ENCODE peak calls at places on chromosomes 5 and 9, in four cellular contexts. A, P, Z and Q are unnamed samples.

GRCh38 chr9:3434594-3434993 is 91.2 kb downstream of the RFX3 start:
- DNase-seq in A (no peak), P (no peak), Z (no peak), Q (no peak)

GRCh38 chr9:133327834-133328484 is 8.0 kb downstream of the SURF6 start:
- DNase-seq in A (no peak), P (no peak), Z (no peak), Q (peak; percentile 42)

GRCh38 chr9:134887686-134888602 is 7.3 kb downstream of the FCN2 start:
- DNase-seq in A (no peak), P (no peak), Z (no peak), Q (no peak)

GRCh38 chr5:148374693-148375360 is 8.9 kb upstream of the FBXO38 start:
- DNase-seq in A (peak; percentile 56), P (peak; percentile 36), Z (no peak), Q (peak; percentile 77)

GRCh38 chr9:9912459-9912858 is 700.3 kb downstream of the PTPRD start:
- DNase-seq in A (peak; percentile 28), P (no peak), Z (peak; percentile 52), Q (peak; percentile 46)

GRCh38 chr5:1814183-1815020 is 13.2 kb downstream of the NDUFS6 start:
- DNase-seq in A (no peak), P (no peak), Z (no peak), Q (no peak)

GRCh38 chr9:95935861-95936578 is 60.5 kb downstream of the ERCC6L2 start:
- DNase-seq in A (no peak), P (no peak), Z (no peak), Q (no peak)

GRCh38 chr5:169024426-169024825 is 276.5 kb downstream of the SLIT3 start:
- DNase-seq in A (no peak), P (no peak), Z (no peak), Q (no peak)

GRCh38 chr9:137463931-137464290 is 4.8 kb upstream of the NSMF start:
- DNase-seq in A (no peak), P (no peak), Z (no peak), Q (no peak)